ENCODE peak calls at places on chromosome 21, in nine cellular contexts. V is pancreas, X is GM23248, H is left lung, Z is GM23338, G is heart left ventricle, F is breast epithelium, B is Panc1, N is neural progenitor cell. D is an unnamed sample.

GRCh38 chr21:26513212-26513611 is 59.9 kb downstream of the CYYR1 start:
- DNase-seq in G (no peak), N (no peak), F (peak; percentile 44), H (no peak), V (no peak), Z (no peak), B (no peak), X (peak; percentile 83), D (no peak)

GRCh38 chr21:32726742-32727477 is 903 bp downstream of the SYNJ1 start:
- DNase-seq in X (peak; percentile 54), Z (peak; percentile 25), F (peak; percentile 20), B (no peak), G (no peak), N (peak; percentile 36), V (no peak), H (no peak), D (peak; percentile 77)

GRCh38 chr21:36696640-36697472 is 2.1 kb upstream of the SIM2 start:
- DNase-seq in V (no peak), G (no peak), X (no peak), F (no peak), Z (peak; percentile 61), H (peak; percentile 67), B (no peak), N (peak; percentile 58), D (no peak)

GRCh38 chr21:33618407-33618806 is 23.1 kb downstream of the CRYZL1 start:
- DNase-seq in N (peak; percentile 31), F (no peak), H (no peak), V (no peak), X (no peak), G (no peak), B (no peak), Z (peak; percentile 20), D (no peak)

GRCh38 chr21:17775431-17776126 is 43.6 kb downstream of the C21orf91 start:
- DNase-seq in B (no peak), G (no peak), H (peak; percentile 46), X (no peak), F (no peak), N (no peak), Z (no peak), V (no peak), D (no peak)

GRCh38 chr21:25002676-25003075 is 604.6 kb downstream of the MRPL39 start:
- DNase-seq in B (no peak), N (no peak), F (no peak), Z (no peak), V (no peak), H (no peak), X (no peak), G (no peak), D (no peak)

GRCh38 chr21:33152228-33153130 is 77.3 kb upstream of the IFNAR2 start:
- DNase-seq in H (no peak), B (no peak), Z (no peak), X (no peak), N (no peak), G (no peak), F (no peak), V (no peak), D (peak; percentile 77)

GRCh38 chr21:36589352-36589971 is 109.5 kb upstream of the SIM2 start:
- DNase-seq in Z (peak; percentile 65), X (peak; percentile 67), G (no peak), N (peak; percentile 19), H (peak; percentile 66), B (no peak), V (peak; percentile 76), F (peak; percentile 21), D (peak; percentile 71)

GRCh38 chr21:35963920-35964451 is 96.3 kb downstream of the SETD4 start:
- DNase-seq in H (no peak), V (no peak), Z (peak; percentile 66), N (peak; percentile 4), B (no peak), F (no peak), X (no peak), G (no peak), D (no peak)

GRCh38 chr21:45972353-45972715 is 9.2 kb upstream of the COL6A1 start:
- DNase-seq in X (peak; percentile 49), G (no peak), F (no peak), V (peak; percentile 47), B (no peak), H (peak; percentile 74), N (no peak), Z (peak; percentile 59), D (peak; percentile 11)

GRCh38 chr21:16522512-16522911 is 792.7 kb downstream of the USP25 start:
- DNase-seq in N (no peak), X (peak; percentile 40), Z (no peak), G (no peak), V (no peak), B (no peak), H (no peak), F (no peak), D (no peak)

GRCh38 chr21:27206368-27206982 is 239.6 kb upstream of the ADAMTS5 start:
- DNase-seq in F (no peak), H (no peak), X (peak; percentile 32), Z (peak; percentile 77), V (no peak), G (no peak), N (peak; percentile 54), B (no peak), D (no peak)

GRCh38 chr21:32756096-32756495 is 15.5 kb downstream of the PAXBP1 start:
- DNase-seq in B (no peak), H (no peak), F (no peak), N (no peak), V (no peak), G (no peak), X (no peak), Z (no peak), D (no peak)

GRCh38 chr21:23853796-23854379 is 1753.4 kb downstream of the MRPL39 start:
- DNase-seq in G (no peak), F (no peak), V (no peak), Z (peak; percentile 45), X (peak; percentile 1), H (no peak), N (no peak), B (no peak), D (no peak)

GRCh38 chr21:26850116-26850643 is 5.0 kb upstream of the ADAMTS1 start:
- DNase-seq in H (no peak), N (peak; percentile 37), V (no peak), F (no peak), X (peak; percentile 60), Z (peak; percentile 76), G (no peak), B (no peak), D (no peak)

GRCh38 chr21:32570456-32570855 is 14.9 kb downstream of the TCP10L start:
- DNase-seq in F (no peak), B (no peak), X (no peak), G (no peak), H (no peak), N (no peak), Z (no peak), V (no peak), D (no peak)

GRCh38 chr21:41398251-41398650 is 27.8 kb upstream of the MX1 start:
- DNase-seq in F (no peak), N (no peak), V (no peak), G (no peak), H (no peak), B (no peak), Z (no peak), X (no peak), D (no peak)
- H3K36me3 ChIP-seq in F (no peaks in the 10 kb centered on the region), N (no peaks in the 10 kb centered on the region), V (no peaks in the 10 kb centered on the region), G (peaks cover 2% of the 10 kb centered on the region), H (no peaks in the 10 kb centered on the region), B (no peaks in the 10 kb centered on the region), Z (peaks cover 3% of the 10 kb centered on the region), X (no peaks in the 10 kb centered on the region), D (no peaks in the 10 kb centered on the region)

DNA sequence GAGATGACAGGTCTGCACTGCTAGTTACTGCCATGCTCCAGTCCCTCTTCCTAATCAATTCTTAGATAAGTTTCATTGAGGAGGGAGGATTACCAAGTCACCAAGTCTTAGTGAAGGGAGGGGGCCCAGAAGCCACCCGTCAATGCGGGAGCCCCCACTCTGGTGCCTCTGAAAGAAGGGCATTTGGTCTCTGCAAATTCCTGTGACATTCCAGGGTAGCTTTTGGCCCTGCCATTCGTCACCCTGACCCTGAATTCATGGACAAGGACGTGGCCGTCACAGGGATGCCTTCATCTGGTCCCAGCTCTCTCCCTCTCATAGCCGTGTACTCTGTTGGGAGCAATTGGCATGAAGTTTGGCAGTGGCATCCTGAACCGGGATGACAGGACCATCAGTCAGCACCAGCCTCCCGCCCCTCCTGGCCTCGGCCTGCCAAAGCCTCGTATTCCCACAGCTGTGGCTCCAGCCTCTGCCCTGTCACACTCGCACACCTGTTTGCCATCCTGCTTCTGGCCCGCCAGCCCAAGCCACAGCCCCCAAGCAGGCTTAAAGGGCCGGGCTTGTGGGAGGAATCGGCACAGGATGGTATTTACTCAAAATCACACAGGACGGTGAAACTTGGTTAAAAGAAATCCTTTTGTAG is 150.7 kb downstream of the CLIC6 start:
- DNase-seq in X (no peak), H (no peak), V (no peak), G (no peak), N (no peak), F (no peak), Z (no peak), B (no peak), D (no peak)
- H3K4me3 ChIP-seq in X (no peak overlapping the region), H (no peak overlapping the region), V (no peak overlapping the region), G (no peak overlapping the region), N (no peak overlapping the region), F (no peak overlapping the region), Z (no peak overlapping the region), B (no peak overlapping the region), D (no peak overlapping the region)

DNA sequence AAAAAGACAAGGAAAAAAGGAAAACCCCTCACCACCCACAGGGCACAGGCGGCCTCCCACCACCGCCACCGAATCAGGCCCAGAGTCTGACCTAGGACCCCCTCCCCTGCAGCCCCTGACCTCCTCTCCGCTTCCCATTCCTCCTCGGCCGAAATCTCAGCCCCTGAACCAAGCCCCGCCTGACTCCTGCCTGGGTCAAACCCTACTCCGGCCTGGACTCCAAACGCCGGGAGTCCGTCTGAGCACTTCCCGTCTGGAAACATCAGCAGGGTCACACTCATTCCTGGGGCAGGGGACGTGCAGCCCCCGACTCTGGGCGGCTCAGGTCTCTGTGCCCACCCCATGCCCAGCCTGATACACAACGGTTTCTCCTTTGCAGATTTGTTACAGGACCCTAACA is 26.4 kb upstream of the SUMO3 start:
- DNase-seq in X (no peak), H (no peak), Z (peak; percentile 40), B (no peak), G (no peak), V (peak; percentile 19), N (peak; percentile 32), F (no peak), D (no peak)
- H3K36me3 ChIP-seq in X (peaks cover 6% of the 10 kb centered on the region), H (no peaks in the 10 kb centered on the region), Z (peaks cover under 1% of the 10 kb centered on the region), B (no peaks in the 10 kb centered on the region), G (peaks cover 2% of the 10 kb centered on the region), V (no peaks in the 10 kb centered on the region), N (no peaks in the 10 kb centered on the region), F (peaks cover 3% of the 10 kb centered on the region), D (peaks cover 7% of the 10 kb centered on the region)

DNA sequence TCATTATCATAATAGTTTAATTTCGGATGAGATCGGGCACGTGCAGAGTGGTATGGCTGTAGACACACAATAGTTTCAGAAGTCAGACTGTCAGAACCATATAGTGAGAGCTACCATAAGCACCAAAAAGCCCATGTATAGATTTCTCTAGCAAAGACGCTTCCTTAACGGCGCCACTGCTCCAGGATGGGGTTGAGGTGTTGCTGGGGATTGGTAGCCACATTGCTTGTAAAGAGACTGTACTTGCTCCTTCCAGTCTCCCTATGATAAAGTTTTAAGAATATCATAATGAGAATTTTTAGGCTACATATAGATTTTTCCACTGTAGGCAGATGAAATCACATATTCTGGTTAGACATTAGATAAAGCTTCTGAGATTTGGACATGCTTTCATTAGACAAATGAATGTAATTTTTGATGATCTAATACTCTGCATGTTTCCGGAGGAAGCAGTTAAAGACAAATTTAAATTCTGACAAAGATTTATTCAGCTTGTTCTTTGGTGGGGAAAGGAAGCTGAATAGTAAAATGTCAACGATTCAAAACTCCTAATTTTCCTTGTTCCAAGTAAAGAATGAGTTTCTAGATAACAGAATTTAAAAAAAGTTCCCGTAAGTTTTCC is 77.7 kb downstream of the MAP3K7CL start:
- DNase-seq in Z (no peak), B (no peak), N (no peak), G (no peak), X (no peak), V (no peak), H (no peak), F (no peak), D (no peak)
- H3K4me3 ChIP-seq in Z (no peak overlapping the region), B (no peak overlapping the region), N (no peak overlapping the region), G (no peak overlapping the region), X (peak overlapping the region; percentile 49), V (no peak overlapping the region), H (no peak overlapping the region), F (no peak overlapping the region), D (no peak overlapping the region)